ENCODE peak calls at places on chromosomes 12 and 14, in seven cellular contexts. One of them, this sample, is unnamed.

GRCh38 chr14:102362084-102362483 is 606 bp downstream of the CINP start:
- DNase-seq in hepatocyte: peak; percentile 12
- DNase-seq in dorsolateral prefrontal cortex: no peak
- DNase-seq in GM23338: no peak
- DNase-seq in ovary: no peak
- DNase-seq in Peyer's patch: no peak
- DNase-seq in adrenal gland: no peak
- DNase-seq in this sample: no peak

GRCh38 chr12:89501793-89502192 is 22.8 kb downstream of the GALNT4 start:
- DNase-seq in hepatocyte: no peak
- DNase-seq in dorsolateral prefrontal cortex: no peak
- DNase-seq in GM23338: no peak
- DNase-seq in ovary: no peak
- DNase-seq in Peyer's patch: no peak
- DNase-seq in adrenal gland: no peak
- DNase-seq in this sample: no peak

GRCh38 chr12:116093915-116094314 is 183.6 kb downstream of the MED13L start:
- DNase-seq in hepatocyte: no peak
- DNase-seq in dorsolateral prefrontal cortex: no peak
- DNase-seq in GM23338: no peak
- DNase-seq in ovary: no peak
- DNase-seq in Peyer's patch: no peak
- DNase-seq in adrenal gland: no peak
- DNase-seq in this sample: no peak

GRCh38 chr12:45989857-45990467 is 412 bp downstream of the SCAF11 start:
- DNase-seq in hepatocyte: peak; percentile 76
- DNase-seq in dorsolateral prefrontal cortex: peak; percentile 44
- DNase-seq in GM23338: peak; percentile 50
- DNase-seq in ovary: peak; percentile 71
- DNase-seq in Peyer's patch: peak; percentile 87
- DNase-seq in adrenal gland: peak; percentile 74
- DNase-seq in this sample: peak; percentile 50

GRCh38 chr14:78848234-78848820 is 678.2 kb downstream of the NRXN3 start:
- DNase-seq in hepatocyte: peak; percentile 74
- DNase-seq in dorsolateral prefrontal cortex: peak; percentile 21
- DNase-seq in GM23338: peak; percentile 82
- DNase-seq in ovary: no peak
- DNase-seq in Peyer's patch: no peak
- DNase-seq in adrenal gland: peak; percentile 21
- DNase-seq in this sample: no peak

GRCh38 chr12:47276253-47277070 is 196.7 kb upstream of the AMIGO2 start:
- DNase-seq in hepatocyte: peak; percentile 53
- DNase-seq in dorsolateral prefrontal cortex: no peak
- DNase-seq in GM23338: no peak
- DNase-seq in ovary: no peak
- DNase-seq in Peyer's patch: no peak
- DNase-seq in adrenal gland: no peak
- DNase-seq in this sample: no peak

GRCh38 chr14:103884854-103885253 is 37.5 kb upstream of the PPP1R13B start:
- DNase-seq in hepatocyte: no peak
- DNase-seq in dorsolateral prefrontal cortex: no peak
- DNase-seq in GM23338: no peak
- DNase-seq in ovary: no peak
- DNase-seq in Peyer's patch: no peak
- DNase-seq in adrenal gland: no peak
- DNase-seq in this sample: no peak

GRCh38 chr14:51242545-51243490 is 2.8 kb downstream of the TMX1 start:
- DNase-seq in hepatocyte: no peak
- DNase-seq in dorsolateral prefrontal cortex: no peak
- DNase-seq in GM23338: peak; percentile 63
- DNase-seq in ovary: no peak
- DNase-seq in Peyer's patch: no peak
- DNase-seq in adrenal gland: no peak
- DNase-seq in this sample: no peak

GRCh38 chr12:102955926-102956737 is 1.3 kb upstream of the ASCL1 start:
- DNase-seq in hepatocyte: peak; percentile 34
- DNase-seq in dorsolateral prefrontal cortex: no peak
- DNase-seq in GM23338: peak; percentile 62
- DNase-seq in ovary: no peak
- DNase-seq in Peyer's patch: no peak
- DNase-seq in adrenal gland: peak; percentile 31
- DNase-seq in this sample: no peak

GRCh38 chr12:69916541-69917270 is 91.7 kb downstream of the MYRFL start:
- DNase-seq in hepatocyte: peak; percentile 52
- DNase-seq in dorsolateral prefrontal cortex: no peak
- DNase-seq in GM23338: no peak
- DNase-seq in ovary: no peak
- DNase-seq in Peyer's patch: no peak
- DNase-seq in adrenal gland: no peak
- DNase-seq in this sample: no peak

GRCh38 chr14:61355892-61356325 is 34.5 kb downstream of the PRKCH start:
- DNase-seq in hepatocyte: peak; percentile 51
- DNase-seq in dorsolateral prefrontal cortex: no peak
- DNase-seq in GM23338: peak; percentile 81
- DNase-seq in ovary: peak; percentile 18
- DNase-seq in Peyer's patch: no peak
- DNase-seq in adrenal gland: peak; percentile 43
- DNase-seq in this sample: peak; percentile 83

GRCh38 chr12:87428701-87429277 is 600.4 kb downstream of the C12orf50 start:
- DNase-seq in hepatocyte: no peak
- DNase-seq in dorsolateral prefrontal cortex: no peak
- DNase-seq in GM23338: no peak
- DNase-seq in ovary: no peak
- DNase-seq in Peyer's patch: no peak
- DNase-seq in adrenal gland: peak; percentile 25
- DNase-seq in this sample: no peak

GRCh38 chr12:27539191-27539631 is 15.2 kb downstream of the PPFIBP1 start:
- DNase-seq in hepatocyte: no peak
- DNase-seq in dorsolateral prefrontal cortex: no peak
- DNase-seq in GM23338: no peak
- DNase-seq in ovary: no peak
- DNase-seq in Peyer's patch: no peak
- DNase-seq in adrenal gland: no peak
- DNase-seq in this sample: no peak

GRCh38 chr12:75020068-75020557 is 189.5 kb downstream of the KCNC2 start:
- DNase-seq in hepatocyte: no peak
- DNase-seq in dorsolateral prefrontal cortex: no peak
- DNase-seq in GM23338: peak; percentile 4
- DNase-seq in ovary: no peak
- DNase-seq in Peyer's patch: no peak
- DNase-seq in adrenal gland: no peak
- DNase-seq in this sample: no peak

GRCh38 chr12:96261557-96261956 is 67.4 kb downstream of the ELK3 start:
- DNase-seq in hepatocyte: no peak
- DNase-seq in dorsolateral prefrontal cortex: no peak
- DNase-seq in GM23338: no peak
- DNase-seq in ovary: no peak
- DNase-seq in Peyer's patch: no peak
- DNase-seq in adrenal gland: no peak
- DNase-seq in this sample: no peak

GRCh38 chr12:96034631-96035282 is 630 bp downstream of the LTA4H start:
- DNase-seq in hepatocyte: peak; percentile 62
- DNase-seq in dorsolateral prefrontal cortex: no peak
- DNase-seq in GM23338: peak; percentile 58
- DNase-seq in ovary: no peak
- DNase-seq in Peyer's patch: peak; percentile 59
- DNase-seq in adrenal gland: no peak
- DNase-seq in this sample: no peak

GRCh38 chr12:124888203-124888602 is 24.5 kb upstream of the SCARB1 start:
- DNase-seq in hepatocyte: no peak
- DNase-seq in dorsolateral prefrontal cortex: no peak
- DNase-seq in GM23338: no peak
- DNase-seq in ovary: peak; percentile 82
- DNase-seq in Peyer's patch: no peak
- DNase-seq in adrenal gland: no peak
- DNase-seq in this sample: no peak

GRCh38 chr12:77667101-77667500 is 163.6 kb upstream of the NAV3 start:
- DNase-seq in hepatocyte: no peak
- DNase-seq in dorsolateral prefrontal cortex: no peak
- DNase-seq in GM23338: no peak
- DNase-seq in ovary: no peak
- DNase-seq in Peyer's patch: no peak
- DNase-seq in adrenal gland: no peak
- DNase-seq in this sample: no peak

GRCh38 chr12:123306200-123306599 is 34.5 kb upstream of the CDK2AP1 start:
- DNase-seq in hepatocyte: no peak
- DNase-seq in dorsolateral prefrontal cortex: no peak
- DNase-seq in GM23338: no peak
- DNase-seq in ovary: no peak
- DNase-seq in Peyer's patch: no peak
- DNase-seq in adrenal gland: no peak
- DNase-seq in this sample: no peak

GRCh38 chr14:20682435-20683124 is 1.8 kb upstream of the RNASE4 start:
- DNase-seq in hepatocyte: peak; percentile 96
- DNase-seq in dorsolateral prefrontal cortex: peak; percentile 79
- DNase-seq in GM23338: peak; percentile 83
- DNase-seq in ovary: peak; percentile 92
- DNase-seq in Peyer's patch: peak; percentile 89
- DNase-seq in adrenal gland: peak; percentile 86
- DNase-seq in this sample: peak; percentile 92

GRCh38 chr12:26378721-26379120 is 183.3 kb downstream of the SSPN start:
- DNase-seq in hepatocyte: no peak
- DNase-seq in dorsolateral prefrontal cortex: no peak
- DNase-seq in GM23338: no peak
- DNase-seq in ovary: no peak
- DNase-seq in Peyer's patch: no peak
- DNase-seq in adrenal gland: no peak
- DNase-seq in this sample: no peak

GRCh38 chr14:68271996-68272395 is 452.4 kb downstream of the RAD51B start:
- DNase-seq in hepatocyte: no peak
- DNase-seq in dorsolateral prefrontal cortex: no peak
- DNase-seq in GM23338: no peak
- DNase-seq in ovary: no peak
- DNase-seq in Peyer's patch: no peak
- DNase-seq in adrenal gland: no peak
- DNase-seq in this sample: no peak

GRCh38 chr14:103206023-103206481 is 82.8 kb downstream of the TNFAIP2 start:
- DNase-seq in hepatocyte: no peak
- DNase-seq in dorsolateral prefrontal cortex: no peak
- DNase-seq in GM23338: no peak
- DNase-seq in ovary: peak; percentile 69
- DNase-seq in Peyer's patch: no peak
- DNase-seq in adrenal gland: no peak
- DNase-seq in this sample: no peak

DNA sequence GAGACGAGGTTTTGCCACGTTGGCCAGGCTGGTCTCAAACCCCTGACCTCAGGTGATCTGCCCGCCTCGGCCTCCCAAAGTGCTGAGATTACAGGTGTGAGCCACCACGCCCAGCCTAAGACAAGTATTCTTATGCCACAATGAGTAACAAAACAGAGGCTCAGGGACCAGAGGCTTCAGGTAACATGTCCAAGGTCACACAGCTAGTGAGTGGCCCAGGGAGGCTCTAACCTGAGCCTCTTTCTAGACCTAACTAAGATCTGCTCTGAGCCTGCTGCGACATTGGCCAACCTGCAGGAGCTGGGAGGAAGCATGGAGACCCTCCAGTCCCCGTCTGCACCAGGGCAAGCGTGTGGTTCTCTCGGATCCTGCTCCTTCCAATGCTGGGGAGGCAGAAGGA is 77.9 kb downstream of the FOXN3 start:
- DNase-seq in hepatocyte: no peak
- DNase-seq in dorsolateral prefrontal cortex: no peak
- DNase-seq in GM23338: no peak
- DNase-seq in ovary: no peak
- DNase-seq in Peyer's patch: no peak
- DNase-seq in adrenal gland: no peak
- DNase-seq in this sample: no peak
- H3K27ac ChIP-seq in hepatocyte: peak overlapping the region; percentile 75
- H3K27ac ChIP-seq in dorsolateral prefrontal cortex: peak overlapping the region; percentile 17
- H3K27ac ChIP-seq in GM23338: peak overlapping the region; percentile 85
- H3K27ac ChIP-seq in ovary: peak overlapping the region; percentile 55
- H3K27ac ChIP-seq in Peyer's patch: peak overlapping the region; percentile 53
- H3K27ac ChIP-seq in adrenal gland: no peak overlapping the region
- H3K27ac ChIP-seq in this sample: peak overlapping the region; percentile 80

GRCh38 chr12:98997899-98998298 is 352.8 kb downstream of the APAF1 start:
- DNase-seq in hepatocyte: no peak
- DNase-seq in dorsolateral prefrontal cortex: no peak
- DNase-seq in GM23338: no peak
- DNase-seq in ovary: no peak
- DNase-seq in Peyer's patch: no peak
- DNase-seq in adrenal gland: peak; percentile 37
- DNase-seq in this sample: no peak
- TF ChIP-seq CTCF in hepatocyte: no peak
- TF ChIP-seq CTCF in dorsolateral prefrontal cortex: no peak
- TF ChIP-seq CTCF in GM23338: no peak
- TF ChIP-seq CTCF in ovary: no peak
- TF ChIP-seq CTCF in Peyer's patch: no peak
- TF ChIP-seq CTCF in adrenal gland: no peak
- TF ChIP-seq CTCF in this sample: no peak

GRCh38 chr14:22837059-22837749 is 819 bp downstream of the MMP14 start:
- DNase-seq in hepatocyte: peak; percentile 79
- DNase-seq in dorsolateral prefrontal cortex: no peak
- DNase-seq in GM23338: peak; percentile 73
- DNase-seq in ovary: peak; percentile 78
- DNase-seq in Peyer's patch: peak; percentile 76
- DNase-seq in adrenal gland: peak; percentile 63
- DNase-seq in this sample: no peak

GRCh38 chr14:22841311-22841710 is 4.9 kb downstream of the MMP14 start:
- DNase-seq in hepatocyte: no peak
- DNase-seq in dorsolateral prefrontal cortex: no peak
- DNase-seq in GM23338: no peak
- DNase-seq in ovary: no peak
- DNase-seq in Peyer's patch: peak; percentile 21
- DNase-seq in adrenal gland: no peak
- DNase-seq in this sample: no peak

GRCh38 chr14:22838631-22839041 is 2.3 kb downstream of the MMP14 start:
- DNase-seq in hepatocyte: peak; percentile 40
- DNase-seq in dorsolateral prefrontal cortex: no peak
- DNase-seq in GM23338: no peak
- DNase-seq in ovary: no peak
- DNase-seq in Peyer's patch: peak; percentile 50
- DNase-seq in adrenal gland: no peak
- DNase-seq in this sample: no peak

GRCh38 chr14:22837750-22838538 is 1.6 kb downstream of the MMP14 start:
- DNase-seq in hepatocyte: peak; percentile 55
- DNase-seq in dorsolateral prefrontal cortex: no peak
- DNase-seq in GM23338: peak; percentile 71
- DNase-seq in ovary: peak; percentile 76
- DNase-seq in Peyer's patch: peak; percentile 56
- DNase-seq in adrenal gland: no peak
- DNase-seq in this sample: no peak

GRCh38 chr14:22839159-22839779 is 2.9 kb downstream of the MMP14 start:
- DNase-seq in hepatocyte: no peak
- DNase-seq in dorsolateral prefrontal cortex: no peak
- DNase-seq in GM23338: no peak
- DNase-seq in ovary: no peak
- DNase-seq in Peyer's patch: peak; percentile 47
- DNase-seq in adrenal gland: no peak
- DNase-seq in this sample: no peak
- H3K27ac ChIP-seq in hepatocyte: peak overlapping the region; percentile 98
- H3K27ac ChIP-seq in dorsolateral prefrontal cortex: no peak overlapping the region
- H3K27ac ChIP-seq in GM23338: no peak overlapping the region
- H3K27ac ChIP-seq in ovary: peak overlapping the region; percentile 96
- H3K27ac ChIP-seq in Peyer's patch: peak overlapping the region; percentile 94
- H3K27ac ChIP-seq in adrenal gland: no peak overlapping the region
- H3K27ac ChIP-seq in this sample: peak overlapping the region; percentile 97

DNA sequence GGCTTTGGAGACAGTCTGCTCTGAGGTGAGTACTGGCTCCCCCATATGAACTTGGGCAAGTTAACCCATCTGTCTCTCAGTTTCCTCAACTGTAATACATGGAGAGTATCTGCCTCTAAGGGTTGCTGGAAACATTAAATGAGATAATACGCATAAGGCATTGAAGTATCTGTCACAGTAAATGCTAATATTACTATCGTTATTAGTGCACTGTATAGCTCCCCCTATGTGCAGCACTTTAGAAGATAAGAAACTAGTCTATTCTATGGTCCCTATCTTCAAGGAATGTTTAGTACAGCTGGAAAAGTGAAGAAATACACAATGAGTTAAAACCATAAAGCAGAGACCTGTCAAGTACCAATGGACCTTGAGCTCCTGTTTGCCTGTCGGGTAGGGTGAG is 51.7 kb upstream of the CFL2 start:
- DNase-seq in hepatocyte: no peak
- DNase-seq in dorsolateral prefrontal cortex: no peak
- DNase-seq in GM23338: no peak
- DNase-seq in ovary: no peak
- DNase-seq in Peyer's patch: no peak
- DNase-seq in adrenal gland: no peak
- DNase-seq in this sample: no peak
- TF ChIP-seq CTCF in hepatocyte: peak; percentile 22
- TF ChIP-seq CTCF in dorsolateral prefrontal cortex: no peak
- TF ChIP-seq CTCF in GM23338: peak; percentile 50
- TF ChIP-seq CTCF in ovary: no peak
- TF ChIP-seq CTCF in Peyer's patch: no peak
- TF ChIP-seq CTCF in adrenal gland: no peak
- TF ChIP-seq CTCF in this sample: no peak